ENCODE peak calls at places on chromosome 2, in five cellular contexts. D is Panc1, T is AG09309, H is fibroblast of gingiva, M is HCEC 1CT. O is an unnamed sample.

GRCh38 chr2:156132941-156133340 is 199.6 kb downstream of the NR4A2 start:
- DNase-seq in D (no peak), T (no peak), H (no peak), M (no peak), O (no peak)

GRCh38 chr2:159035790-159036411 is 67.5 kb downstream of the TANC1 start:
- DNase-seq in D (no peak), T (no peak), H (no peak), M (peak; percentile 21), O (no peak)

GRCh38 chr2:131050896-131051295 is 42.4 kb downstream of the FAM168B start:
- DNase-seq in D (no peak), T (no peak), H (no peak), M (no peak), O (no peak)

GRCh38 chr2:240958366-240959213 is 39.8 kb upstream of the SNED1 start:
- DNase-seq in D (no peak), T (no peak), H (no peak), M (no peak), O (no peak)

GRCh38 chr2:69521747-69522146 is 84.5 kb upstream of the NFU1 start:
- DNase-seq in D (no peak), T (no peak), H (no peak), M (no peak), O (no peak)

GRCh38 chr2:142033393-142033792 is 97.4 kb downstream of the LRP1B start:
- DNase-seq in D (no peak), T (no peak), H (no peak), M (peak; percentile 39), O (no peak)

GRCh38 chr2:225056330-225057073 is 14.2 kb upstream of the DOCK10 start:
- DNase-seq in D (no peak), T (no peak), H (no peak), M (peak; percentile 47), O (no peak)

GRCh38 chr2:95058989-95059601 is 33.6 kb downstream of the MAL start:
- DNase-seq in D (no peak), T (no peak), H (no peak), M (no peak), O (no peak)

GRCh38 chr2:26848336-26849055 is 564 bp downstream of the DPYSL5 start:
- DNase-seq in D (no peak), T (no peak), H (no peak), M (no peak), O (peak; percentile 12)

GRCh38 chr2:46863895-46864294 is 51.7 kb downstream of the MCFD2 start:
- DNase-seq in D (no peak), T (no peak), H (no peak), M (no peak), O (no peak)

GRCh38 chr2:168482952-168483831 is 27.1 kb downstream of the CERS6 start:
- DNase-seq in D (no peak), T (no peak), H (no peak), M (peak; percentile 38), O (no peak)

GRCh38 chr2:113182471-113183260 is 8.9 kb downstream of the PSD4 start:
- DNase-seq in D (no peak), T (no peak), H (no peak), M (no peak), O (no peak)

GRCh38 chr2:54595161-54595803 is 128.2 kb upstream of the EML6 start:
- DNase-seq in D (no peak), T (no peak), H (no peak), M (no peak), O (no peak)

GRCh38 chr2:42862669-42863185 is 70.3 kb upstream of the HAAO start:
- DNase-seq in D (no peak), T (no peak), H (no peak), M (no peak), O (no peak)

GRCh38 chr2:172705352-172705751 is 30.3 kb upstream of the RAPGEF4 start:
- DNase-seq in D (no peak), T (no peak), H (no peak), M (no peak), O (no peak)

GRCh38 chr2:226660524-226660923 is 139.1 kb downstream of the IRS1 start:
- DNase-seq in D (no peak), T (peak; percentile 77), H (peak; percentile 96), M (peak; percentile 95), O (no peak)

GRCh38 chr2:169038338-169038757 is 7.2 kb upstream of the ABCB11 start:
- DNase-seq in D (no peak), T (no peak), H (no peak), M (peak; percentile 78), O (no peak)

GRCh38 chr2:237345891-237346640 is 67.9 kb downstream of the COL6A3 start:
- DNase-seq in D (no peak), T (no peak), H (no peak), M (no peak), O (no peak)

GRCh38 chr2:145067631-145068030 is 547.7 kb upstream of the ZEB2 start:
- DNase-seq in D (no peak), T (no peak), H (no peak), M (no peak), O (no peak)

GRCh38 chr2:42009657-42010580 is 37.9 kb upstream of the PKDCC start:
- DNase-seq in D (no peak), T (no peak), H (no peak), M (no peak), O (no peak)

GRCh38 chr2:159298967-159299366 is 12.5 kb upstream of the WDSUB1 start:
- DNase-seq in D (no peak), T (no peak), H (peak; percentile 59), M (no peak), O (no peak)

GRCh38 chr2:6982484-6982883 is 65.3 kb downstream of the RNF144A start:
- DNase-seq in D (no peak), T (no peak), H (no peak), M (no peak), O (no peak)

GRCh38 chr2:20728114-20728758 is 61.3 kb downstream of the GDF7 start:
- DNase-seq in D (no peak), T (no peak), H (no peak), M (no peak), O (no peak)

GRCh38 chr2:10217499-10217861 is 85.2 kb upstream of the HPCAL1 start:
- DNase-seq in D (no peak), T (no peak), H (no peak), M (no peak), O (no peak)

GRCh38 chr2:138035597-138036217 is 71.4 kb downstream of the HNMT start:
- DNase-seq in D (no peak), T (peak; percentile 24), H (peak; percentile 11), M (peak; percentile 19), O (no peak)

GRCh38 chr2:134845028-134845427 is 6.6 kb downstream of the ACMSD start:
- DNase-seq in D (no peak), T (no peak), H (no peak), M (no peak), O (no peak)

GRCh38 chr2:62203459-62203858 is 7.5 kb downstream of the B3GNT2 start:
- DNase-seq in D (no peak), T (no peak), H (no peak), M (no peak), O (no peak)

O was measured in T-helper 17 cell.